ENCODE peak calls at places on chromosome 6, in nine cellular contexts. One of them, this sample, is unnamed. For H3K4me1, the result is how much of the 10 kb centered on the place peaks cover.

GRCh38 chr6:149332602-149333311 is 15.2 kb downstream of the TAB2 start:
- DNase-seq in GM23338: no peak
- DNase-seq in lower lobe of right lung: no peak
- DNase-seq in K562: no peak
- DNase-seq in left ventricle myocardium inferior: no peak
- DNase-seq in BE2C: no peak
- DNase-seq in foreskin keratinocyte: no peak
- DNase-seq in psoas muscle: no peak
- DNase-seq in mucosa of descending colon: no peak
- DNase-seq in this sample: no peak

GRCh38 chr6:667253-667927 is 10.5 kb upstream of the HUS1B start:
- DNase-seq in lower lobe of right lung: no peak
- DNase-seq in left ventricle myocardium inferior: no peak
- DNase-seq in K562: no peak
- DNase-seq in BE2C: no peak
- DNase-seq in GM23338: no peak
- DNase-seq in mucosa of descending colon: no peak
- DNase-seq in psoas muscle: no peak
- DNase-seq in foreskin keratinocyte: no peak
- DNase-seq in this sample: no peak

GRCh38 chr6:30769088-30769852 is 24.9 kb upstream of the IER3 start:
- DNase-seq in mucosa of descending colon: peak
- DNase-seq in K562: peak
- DNase-seq in psoas muscle: peak
- DNase-seq in left ventricle myocardium inferior: no peak
- DNase-seq in GM23338: peak
- DNase-seq in foreskin keratinocyte: peak
- DNase-seq in lower lobe of right lung: peak
- DNase-seq in BE2C: peak
- DNase-seq in this sample: peak

GRCh38 chr6:17385660-17386059 is 7.7 kb upstream of the CAP2 start:
- DNase-seq in foreskin keratinocyte: peak
- DNase-seq in BE2C: no peak
- DNase-seq in lower lobe of right lung: no peak
- DNase-seq in psoas muscle: no peak
- DNase-seq in mucosa of descending colon: no peak
- DNase-seq in left ventricle myocardium inferior: no peak
- DNase-seq in K562: no peak
- DNase-seq in GM23338: no peak
- DNase-seq in this sample: no peak

GRCh38 chr6:92690997-92691599 is 728.3 kb downstream of the EPHA7 start:
- DNase-seq in left ventricle myocardium inferior: no peak
- DNase-seq in BE2C: no peak
- DNase-seq in K562: no peak
- DNase-seq in GM23338: no peak
- DNase-seq in foreskin keratinocyte: no peak
- DNase-seq in mucosa of descending colon: no peak
- DNase-seq in lower lobe of right lung: no peak
- DNase-seq in psoas muscle: no peak
- DNase-seq in this sample: no peak

GRCh38 chr6:43740961-43741764 is 28.8 kb upstream of the VEGFA start:
- DNase-seq in GM23338: no peak
- DNase-seq in foreskin keratinocyte: no peak
- DNase-seq in lower lobe of right lung: no peak
- DNase-seq in mucosa of descending colon: no peak
- DNase-seq in left ventricle myocardium inferior: no peak
- DNase-seq in psoas muscle: no peak
- DNase-seq in BE2C: no peak
- DNase-seq in K562: no peak
- DNase-seq in this sample: peak

GRCh38 chr6:64988148-64988547 is 718.9 kb downstream of the EYS start:
- DNase-seq in foreskin keratinocyte: no peak
- DNase-seq in K562: no peak
- DNase-seq in left ventricle myocardium inferior: no peak
- DNase-seq in lower lobe of right lung: no peak
- DNase-seq in mucosa of descending colon: no peak
- DNase-seq in GM23338: peak
- DNase-seq in psoas muscle: no peak
- DNase-seq in BE2C: no peak
- DNase-seq in this sample: no peak

GRCh38 chr6:108288742-108289141 is 6.1 kb upstream of the AFG1L start:
- DNase-seq in K562: no peak
- DNase-seq in psoas muscle: no peak
- DNase-seq in left ventricle myocardium inferior: no peak
- DNase-seq in mucosa of descending colon: no peak
- DNase-seq in BE2C: no peak
- DNase-seq in foreskin keratinocyte: no peak
- DNase-seq in lower lobe of right lung: no peak
- DNase-seq in GM23338: no peak
- DNase-seq in this sample: no peak

GRCh38 chr6:98648211-98648914 is 186.0 kb upstream of the POU3F2 start:
- DNase-seq in GM23338: no peak
- DNase-seq in BE2C: no peak
- DNase-seq in K562: no peak
- DNase-seq in foreskin keratinocyte: no peak
- DNase-seq in lower lobe of right lung: no peak
- DNase-seq in psoas muscle: no peak
- DNase-seq in left ventricle myocardium inferior: no peak
- DNase-seq in mucosa of descending colon: no peak
- DNase-seq in this sample: no peak

GRCh38 chr6:96942676-96943075 is 18.1 kb downstream of the KLHL32 start:
- DNase-seq in psoas muscle: no peak
- DNase-seq in K562: no peak
- DNase-seq in foreskin keratinocyte: no peak
- DNase-seq in mucosa of descending colon: no peak
- DNase-seq in GM23338: no peak
- DNase-seq in lower lobe of right lung: no peak
- DNase-seq in left ventricle myocardium inferior: no peak
- DNase-seq in BE2C: no peak
- DNase-seq in this sample: no peak

GRCh38 chr6:40819182-40819834 is 219.7 kb downstream of the UNC5CL start:
- DNase-seq in psoas muscle: no peak
- DNase-seq in left ventricle myocardium inferior: no peak
- DNase-seq in lower lobe of right lung: peak
- DNase-seq in mucosa of descending colon: no peak
- DNase-seq in BE2C: no peak
- DNase-seq in GM23338: no peak
- DNase-seq in foreskin keratinocyte: no peak
- DNase-seq in K562: peak
- DNase-seq in this sample: peak

GRCh38 chr6:15496345-15497131 is 166.3 kb downstream of the DTNBP1 start:
- DNase-seq in K562: no peak
- DNase-seq in psoas muscle: no peak
- DNase-seq in mucosa of descending colon: peak
- DNase-seq in BE2C: no peak
- DNase-seq in GM23338: no peak
- DNase-seq in left ventricle myocardium inferior: no peak
- DNase-seq in lower lobe of right lung: no peak
- DNase-seq in foreskin keratinocyte: no peak
- DNase-seq in this sample: no peak

GRCh38 chr6:3822747-3823445 is 26.3 kb upstream of the FAM50B start:
- DNase-seq in K562: no peak
- DNase-seq in foreskin keratinocyte: peak
- DNase-seq in mucosa of descending colon: no peak
- DNase-seq in BE2C: no peak
- DNase-seq in GM23338: no peak
- DNase-seq in psoas muscle: no peak
- DNase-seq in lower lobe of right lung: no peak
- DNase-seq in left ventricle myocardium inferior: no peak
- DNase-seq in this sample: no peak

GRCh38 chr6:71482742-71483141 is 194.1 kb downstream of the OGFRL1 start:
- DNase-seq in K562: no peak
- DNase-seq in left ventricle myocardium inferior: no peak
- DNase-seq in lower lobe of right lung: no peak
- DNase-seq in mucosa of descending colon: no peak
- DNase-seq in GM23338: no peak
- DNase-seq in BE2C: no peak
- DNase-seq in psoas muscle: no peak
- DNase-seq in foreskin keratinocyte: no peak
- DNase-seq in this sample: no peak
- TF ChIP-seq CTCF in K562: no peak
- TF ChIP-seq CTCF in left ventricle myocardium inferior: peak
- TF ChIP-seq CTCF in lower lobe of right lung: peak
- TF ChIP-seq CTCF in mucosa of descending colon: no peak
- TF ChIP-seq CTCF in GM23338: peak
- TF ChIP-seq CTCF in BE2C: no peak
- TF ChIP-seq CTCF in psoas muscle: peak
- TF ChIP-seq CTCF in foreskin keratinocyte: peak
- TF ChIP-seq CTCF in this sample: peak

GRCh38 chr6:169293196-169293595 is 39.5 kb upstream of the THBS2 start:
- DNase-seq in left ventricle myocardium inferior: no peak
- DNase-seq in mucosa of descending colon: no peak
- DNase-seq in BE2C: no peak
- DNase-seq in psoas muscle: no peak
- DNase-seq in lower lobe of right lung: no peak
- DNase-seq in K562: no peak
- DNase-seq in foreskin keratinocyte: no peak
- DNase-seq in GM23338: no peak
- DNase-seq in this sample: no peak

GRCh38 chr6:169289671-169290408 is 36.2 kb upstream of the THBS2 start:
- DNase-seq in left ventricle myocardium inferior: peak
- DNase-seq in GM23338: no peak
- DNase-seq in foreskin keratinocyte: peak
- DNase-seq in psoas muscle: peak
- DNase-seq in K562: no peak
- DNase-seq in lower lobe of right lung: no peak
- DNase-seq in BE2C: no peak
- DNase-seq in mucosa of descending colon: no peak
- DNase-seq in this sample: no peak

GRCh38 chr6:169292340-169293124 is 38.9 kb upstream of the THBS2 start:
- DNase-seq in psoas muscle: peak
- DNase-seq in foreskin keratinocyte: peak
- DNase-seq in BE2C: no peak
- DNase-seq in mucosa of descending colon: no peak
- DNase-seq in K562: peak
- DNase-seq in left ventricle myocardium inferior: no peak
- DNase-seq in lower lobe of right lung: no peak
- DNase-seq in GM23338: no peak
- DNase-seq in this sample: no peak

GRCh38 chr6:169291148-169291547 is 37.5 kb upstream of the THBS2 start:
- DNase-seq in BE2C: no peak
- DNase-seq in left ventricle myocardium inferior: no peak
- DNase-seq in K562: no peak
- DNase-seq in GM23338: no peak
- DNase-seq in psoas muscle: no peak
- DNase-seq in mucosa of descending colon: no peak
- DNase-seq in lower lobe of right lung: no peak
- DNase-seq in foreskin keratinocyte: no peak
- DNase-seq in this sample: no peak

DNA sequence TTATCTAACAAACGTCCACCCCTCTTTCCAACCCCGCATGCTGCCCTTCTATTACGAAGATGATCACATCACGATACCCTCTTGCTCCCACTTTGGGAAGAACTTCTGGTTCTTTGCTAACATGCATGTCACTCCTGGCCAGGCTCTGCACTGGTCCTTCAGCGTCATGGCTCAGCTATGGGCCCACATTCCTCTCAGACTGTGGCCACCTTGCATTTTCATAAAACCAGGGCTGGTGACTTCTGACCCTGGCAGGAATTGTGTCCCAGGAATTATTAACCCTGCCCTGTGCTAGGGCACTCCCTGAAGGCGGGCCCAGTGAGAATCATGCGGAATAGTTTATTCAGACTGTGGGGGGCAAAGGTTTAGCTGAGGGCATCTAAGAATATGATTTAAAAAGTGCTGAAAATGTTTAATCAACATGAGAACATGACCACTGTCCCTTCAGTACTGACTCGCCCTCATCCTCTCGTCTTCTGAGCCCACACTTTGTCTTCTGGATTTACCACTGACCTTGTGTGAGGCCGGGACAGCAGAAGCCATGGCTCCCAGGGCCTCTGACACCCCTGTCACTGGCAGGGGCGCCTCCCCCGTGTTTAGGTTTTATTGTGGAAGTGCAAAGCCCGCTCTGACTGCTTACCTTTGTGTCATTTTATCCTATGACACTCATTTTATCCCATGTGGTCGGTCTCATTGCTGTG is 38.1 kb upstream of the THBS2 start:
- DNase-seq in GM23338: no peak
- DNase-seq in K562: no peak
- DNase-seq in foreskin keratinocyte: no peak
- DNase-seq in psoas muscle: no peak
- DNase-seq in BE2C: no peak
- DNase-seq in lower lobe of right lung: no peak
- DNase-seq in left ventricle myocardium inferior: no peak
- DNase-seq in mucosa of descending colon: no peak
- DNase-seq in this sample: no peak
- H3K4me1 ChIP-seq in GM23338: under half
- H3K4me1 ChIP-seq in K562: under half
- H3K4me1 ChIP-seq in foreskin keratinocyte: half or more
- H3K4me1 ChIP-seq in psoas muscle: under half
- H3K4me1 ChIP-seq in BE2C: under half
- H3K4me1 ChIP-seq in lower lobe of right lung: under half
- H3K4me1 ChIP-seq in left ventricle myocardium inferior: under half
- H3K4me1 ChIP-seq in mucosa of descending colon: under half
- H3K4me1 ChIP-seq in this sample: under half

DNA sequence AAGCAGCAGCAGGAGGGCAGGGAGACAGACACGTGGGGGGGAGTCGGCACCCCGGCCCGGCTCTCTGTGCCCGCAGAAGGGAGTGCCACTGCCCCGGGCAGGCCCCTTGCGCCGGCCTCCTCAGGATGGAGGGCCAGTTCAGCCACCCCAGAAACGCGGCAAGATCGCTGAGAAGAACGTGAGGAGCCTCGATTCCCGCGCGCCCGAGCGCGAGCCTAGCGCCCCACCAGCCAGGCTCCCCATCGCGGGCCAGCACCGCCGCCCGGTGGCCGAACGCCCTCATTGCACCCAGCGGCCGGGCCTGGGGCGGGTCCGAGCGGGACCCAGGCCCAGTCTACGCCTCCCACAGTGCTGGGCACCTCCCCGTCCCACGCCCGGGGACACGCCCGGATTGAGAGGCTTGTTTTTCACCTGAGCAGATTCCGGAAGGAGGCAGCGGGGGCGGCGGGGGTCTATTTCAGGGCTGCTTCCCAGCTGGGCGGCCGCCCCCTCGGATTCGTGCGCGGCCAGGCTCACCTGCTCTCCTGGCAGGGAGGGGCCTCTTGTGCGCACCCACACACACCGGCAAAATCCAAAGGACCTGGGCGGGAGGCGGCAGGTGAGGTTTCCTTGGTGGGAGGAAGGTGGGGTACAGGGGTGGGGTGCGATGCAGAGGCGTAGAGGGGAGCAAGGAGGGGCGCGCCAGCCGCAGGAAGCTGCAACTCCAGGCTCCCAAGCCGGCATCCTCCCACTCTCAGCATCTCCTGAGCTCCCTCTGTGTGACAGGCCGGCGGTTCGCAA is 9.0 kb upstream of the GRM4 start:
- DNase-seq in GM23338: peak
- DNase-seq in lower lobe of right lung: no peak
- DNase-seq in mucosa of descending colon: no peak
- DNase-seq in left ventricle myocardium inferior: peak
- DNase-seq in K562: peak
- DNase-seq in BE2C: peak
- DNase-seq in foreskin keratinocyte: no peak
- DNase-seq in psoas muscle: peak
- DNase-seq in this sample: peak
- TF ChIP-seq CTCF in GM23338: peak
- TF ChIP-seq CTCF in lower lobe of right lung: peak
- TF ChIP-seq CTCF in mucosa of descending colon: peak
- TF ChIP-seq CTCF in left ventricle myocardium inferior: peak
- TF ChIP-seq CTCF in K562: peak
- TF ChIP-seq CTCF in BE2C: peak
- TF ChIP-seq CTCF in foreskin keratinocyte: peak
- TF ChIP-seq CTCF in psoas muscle: peak
- TF ChIP-seq CTCF in this sample: peak

GRCh38 chr6:134204031-134204430 is 113.9 kb downstream of the SGK1 start:
- DNase-seq in mucosa of descending colon: no peak
- DNase-seq in lower lobe of right lung: no peak
- DNase-seq in foreskin keratinocyte: no peak
- DNase-seq in GM23338: no peak
- DNase-seq in BE2C: no peak
- DNase-seq in left ventricle myocardium inferior: no peak
- DNase-seq in psoas muscle: no peak
- DNase-seq in K562: no peak
- DNase-seq in this sample: no peak
- H3K4me1 ChIP-seq in mucosa of descending colon: under half
- H3K4me1 ChIP-seq in lower lobe of right lung: under half
- H3K4me1 ChIP-seq in foreskin keratinocyte: under half
- H3K4me1 ChIP-seq in GM23338: under half
- H3K4me1 ChIP-seq in BE2C: under half
- H3K4me1 ChIP-seq in left ventricle myocardium inferior: under half
- H3K4me1 ChIP-seq in psoas muscle: under half
- H3K4me1 ChIP-seq in K562: under half
- H3K4me1 ChIP-seq in this sample: under half